ENCODE peak calls at places on chromosome 3, in six cellular contexts. R is SK-N-SH, H is left ventricle myocardium inferior, Q is fibroblast of lung, E is upper lobe of right lung, T is psoas muscle. C is an unnamed sample.

GRCh38 chr3:134144694-134145093 is 106.0 kb downstream of the RYK start:
- DNase-seq in R (no peak), H (no peak), Q (no peak), E (no peak), T (no peak), C (no peak)

GRCh38 chr3:53254190-53254809 is 1.5 kb downstream of the TKT start:
- DNase-seq in R (no peak), H (no peak), Q (peak), E (no peak), T (no peak), C (no peak)

GRCh38 chr3:101995371-101996046 is 146.2 kb downstream of the NFKBIZ start:
- DNase-seq in R (no peak), H (no peak), Q (no peak), E (no peak), T (no peak), C (no peak)

GRCh38 chr3:115085197-115085865 is 61.8 kb downstream of the ZBTB20 start:
- DNase-seq in R (no peak), H (no peak), Q (no peak), E (no peak), T (no peak), C (no peak)

GRCh38 chr3:118968111-118968510 is 66.5 kb downstream of the IGSF11 start:
- DNase-seq in R (no peak), H (no peak), Q (no peak), E (no peak), T (no peak), C (no peak)

GRCh38 chr3:190883973-190884832 is 21.7 kb upstream of the GMNC start:
- DNase-seq in R (peak), H (no peak), Q (peak), E (no peak), T (no peak), C (no peak)

GRCh38 chr3:89955141-89955540 is 847.7 kb downstream of the EPHA3 start:
- DNase-seq in R (no peak), H (no peak), Q (peak), E (no peak), T (no peak), C (no peak)

GRCh38 chr3:115512565-115513410 is 110.5 kb upstream of the GAP43 start:
- DNase-seq in R (peak), H (peak), Q (peak), E (peak), T (no peak), C (peak)

GRCh38 chr3:138848696-138849095 is 14.0 kb upstream of the PIK3CB start:
- DNase-seq in R (no peak), H (no peak), Q (no peak), E (no peak), T (no peak), C (no peak)

GRCh38 chr3:150239764-150240163 is 168.3 kb upstream of the TSC22D2 start:
- DNase-seq in R (no peak), H (no peak), Q (no peak), E (no peak), T (no peak), C (no peak)

GRCh38 chr3:150238043-150238802 is 169.9 kb upstream of the TSC22D2 start:
- DNase-seq in R (no peak), H (no peak), Q (no peak), E (no peak), T (no peak), C (no peak)

GRCh38 chr3:150240891-150241290 is 167.2 kb upstream of the TSC22D2 start:
- DNase-seq in R (no peak), H (no peak), Q (no peak), E (no peak), T (no peak), C (no peak)

GRCh38 chr3:150237490-150237889 is 170.6 kb upstream of the TSC22D2 start:
- DNase-seq in R (no peak), H (no peak), Q (peak), E (no peak), T (peak), C (no peak)

DNA sequence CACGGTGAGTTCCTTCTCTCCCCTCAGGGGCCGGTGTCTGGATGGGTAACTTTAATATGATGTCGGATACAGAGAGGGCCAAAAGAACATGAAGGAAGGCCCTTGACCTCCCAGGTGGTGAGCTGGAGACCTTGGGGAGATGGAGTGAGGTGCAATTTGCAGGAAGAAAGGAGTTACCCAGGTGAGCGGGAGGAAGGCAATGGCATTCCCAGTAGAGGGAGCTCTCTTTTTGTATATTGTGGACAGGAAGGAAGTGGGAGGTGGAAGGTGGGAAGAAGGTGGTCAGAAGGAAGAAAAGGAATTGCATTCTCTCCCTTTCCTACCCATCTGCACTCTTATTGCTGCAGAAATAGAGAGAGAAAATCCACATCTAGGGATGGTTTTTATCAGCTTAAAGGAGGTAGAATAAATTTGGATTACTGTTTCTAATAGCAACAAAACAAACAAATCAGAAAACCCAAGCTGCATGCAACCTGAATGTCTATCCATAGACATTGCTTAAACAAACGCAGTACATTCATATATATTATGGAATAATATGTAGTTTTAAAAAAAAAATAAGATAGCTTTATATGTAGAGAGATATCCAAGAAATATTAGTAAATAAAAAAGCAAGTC is 169.0 kb upstream of the TSC22D2 start:
- DNase-seq in R (no peak), H (no peak), Q (no peak), E (no peak), T (no peak), C (no peak)
- H3K4me3 ChIP-seq in R (no peak), H (no peak), Q (no peak), E (no peak), T (no peak), C (no peak)

DNA sequence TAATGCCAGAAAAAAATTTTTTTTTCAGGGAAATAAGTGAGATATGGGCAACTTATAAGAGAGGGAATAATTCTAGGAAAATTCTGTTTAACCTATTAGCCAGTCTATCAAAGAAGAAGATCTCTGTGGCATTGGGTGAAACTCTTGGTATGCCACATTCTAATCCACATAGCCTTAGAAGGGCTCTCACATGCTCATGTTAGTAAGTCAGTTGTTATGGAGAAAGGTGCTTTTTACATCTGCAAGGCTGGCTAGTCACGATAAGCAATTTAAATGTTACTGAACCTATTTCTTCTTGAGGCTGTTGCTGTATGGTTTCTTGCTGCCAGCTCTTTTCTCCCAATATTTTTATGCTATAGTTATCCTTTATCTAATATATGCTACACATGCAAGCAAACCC is 89.9 kb upstream of the MAGI1 start:
- DNase-seq in R (no peak), H (no peak), Q (no peak), E (no peak), T (no peak), C (no peak)
- H3K27ac ChIP-seq in R (no peak), H (no peak), Q (no peak), E (no peak), T (no peak), C (no peak)

DNA sequence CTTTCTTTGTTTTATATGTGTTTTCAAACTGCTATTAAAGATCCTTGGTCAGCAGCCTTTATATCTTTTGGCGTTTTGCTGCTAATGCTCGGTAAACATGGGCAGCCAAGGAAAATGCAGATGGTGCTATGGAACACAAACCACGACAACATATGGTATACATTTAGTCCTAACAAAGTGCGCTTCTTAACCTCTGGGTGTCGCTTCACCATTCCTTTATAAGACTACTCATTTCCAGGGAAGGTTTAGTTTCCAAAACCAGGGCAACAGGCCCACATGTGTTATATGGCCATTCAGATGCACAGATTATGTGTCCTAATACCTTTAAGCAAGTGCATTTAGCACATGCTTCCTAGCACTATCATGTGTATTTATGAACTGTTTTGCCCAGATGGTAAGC is 14.7 kb downstream of the SHOX2 start:
- DNase-seq in R (no peak), H (no peak), Q (peak), E (no peak), T (no peak), C (no peak)
- TF ChIP-seq CTCF in R (no peak), H (peak), Q (peak), E (peak), T (peak), C (no peak)

GRCh38 chr3:197019535-197019934 is 10.1 kb downstream of the MELTF start:
- DNase-seq in R (no peak), H (no peak), Q (no peak), E (no peak), T (no peak), C (no peak)
- H3K4me3 ChIP-seq in R (no peak), H (no peak), Q (no peak), E (no peak), T (no peak), C (no peak)

DNA sequence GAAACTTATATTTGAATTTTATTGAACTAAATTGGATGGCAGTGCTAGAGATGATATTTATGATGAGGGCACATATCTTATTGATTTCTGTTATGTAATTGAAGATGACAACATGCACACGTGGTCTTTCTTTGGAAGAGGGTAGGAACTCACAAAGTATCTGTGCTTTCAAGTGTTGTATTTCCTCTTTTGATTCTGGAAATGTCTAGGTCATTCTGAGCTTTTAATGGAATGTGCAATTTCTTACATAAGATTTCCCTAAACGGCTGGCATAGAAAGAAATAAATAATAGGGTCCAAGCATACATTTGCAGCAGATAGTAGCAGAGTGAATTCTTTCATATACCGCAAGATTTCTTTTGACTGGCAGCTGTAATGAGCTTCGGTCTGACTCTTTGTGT is 10.1 kb upstream of the GPR171 start:
- DNase-seq in R (no peak), H (no peak), Q (no peak), E (no peak), T (no peak), C (no peak)
- H3K27ac ChIP-seq in R (no peak), H (no peak), Q (no peak), E (no peak), T (no peak), C (no peak)

C was measured in dorsolateral prefrontal cortex.